ENCODE peak calls at places on chromosome 14, in eight cellular contexts. U, C, Z, H, L, S, K and N are unnamed samples.
A peak's percentile ranks its signal among the peaks of the same experiment; 100 is the strongest.

GRCh38 chr14:98926802-98927201 is 345.2 kb downstream of the BCL11B start:
- DNase-seq in C (no peak), K (no peak), U (no peak), L (peak; percentile 33), Z (no peak), S (peak; percentile 4), H (no peak), N (no peak)

GRCh38 chr14:20624495-20625070 is 16.9 kb downstream of the OR6S1 start:
- DNase-seq in C (peak; percentile 87), H (peak; percentile 46), U (no peak), K (peak; percentile 47), Z (no peak), L (peak; percentile 89), S (peak; percentile 87), N (peak; percentile 88)

GRCh38 chr14:56709201-56709600 is 101.1 kb downstream of the OTX2 start:
- DNase-seq in L (no peak), C (no peak), Z (no peak), K (no peak), H (no peak), U (no peak), S (no peak), N (no peak)

GRCh38 chr14:78904094-78904493 is 733.9 kb downstream of the NRXN3 start:
- DNase-seq in K (no peak), U (no peak), L (no peak), C (no peak), Z (peak; percentile 8), S (no peak), H (no peak), N (no peak)

GRCh38 chr14:30267141-30267540 is 291.8 kb upstream of the G2E3 start:
- DNase-seq in L (peak; percentile 63), U (no peak), C (no peak), Z (peak; percentile 35), S (no peak), K (no peak), H (no peak), N (no peak)

GRCh38 chr14:85852900-85853299 is 323.0 kb downstream of the FLRT2 start:
- DNase-seq in K (no peak), L (no peak), H (no peak), U (no peak), Z (no peak), S (no peak), C (no peak), N (no peak)

GRCh38 chr14:20823859-20824258 is 21.2 kb upstream of the RNASE1 start:
- DNase-seq in S (no peak), Z (no peak), H (no peak), L (no peak), C (no peak), K (no peak), U (no peak), N (no peak)

GRCh38 chr14:68774771-68775613 is 17.9 kb downstream of the ZFP36L1 start:
- DNase-seq in C (no peak), S (peak; percentile 55), Z (peak; percentile 93), L (peak; percentile 89), K (peak; percentile 19), H (no peak), U (no peak), N (no peak)

GRCh38 chr14:61113561-61113960 is 132.5 kb downstream of the SLC38A6 start:
- DNase-seq in Z (no peak), H (no peak), K (no peak), U (no peak), S (no peak), L (no peak), C (no peak), N (no peak)

GRCh38 chr14:61112506-61112905 is 131.5 kb downstream of the SLC38A6 start:
- DNase-seq in S (no peak), K (no peak), H (no peak), L (no peak), Z (no peak), C (no peak), U (no peak), N (no peak)

GRCh38 chr14:61110683-61111082 is 129.6 kb downstream of the SLC38A6 start:
- DNase-seq in S (no peak), U (no peak), Z (no peak), H (no peak), L (no peak), K (no peak), C (no peak), N (no peak)

GRCh38 chr14:61109288-61109687 is 128.2 kb downstream of the SLC38A6 start:
- DNase-seq in C (no peak), Z (no peak), H (no peak), L (no peak), S (no peak), K (no peak), U (no peak), N (no peak)

DNA sequence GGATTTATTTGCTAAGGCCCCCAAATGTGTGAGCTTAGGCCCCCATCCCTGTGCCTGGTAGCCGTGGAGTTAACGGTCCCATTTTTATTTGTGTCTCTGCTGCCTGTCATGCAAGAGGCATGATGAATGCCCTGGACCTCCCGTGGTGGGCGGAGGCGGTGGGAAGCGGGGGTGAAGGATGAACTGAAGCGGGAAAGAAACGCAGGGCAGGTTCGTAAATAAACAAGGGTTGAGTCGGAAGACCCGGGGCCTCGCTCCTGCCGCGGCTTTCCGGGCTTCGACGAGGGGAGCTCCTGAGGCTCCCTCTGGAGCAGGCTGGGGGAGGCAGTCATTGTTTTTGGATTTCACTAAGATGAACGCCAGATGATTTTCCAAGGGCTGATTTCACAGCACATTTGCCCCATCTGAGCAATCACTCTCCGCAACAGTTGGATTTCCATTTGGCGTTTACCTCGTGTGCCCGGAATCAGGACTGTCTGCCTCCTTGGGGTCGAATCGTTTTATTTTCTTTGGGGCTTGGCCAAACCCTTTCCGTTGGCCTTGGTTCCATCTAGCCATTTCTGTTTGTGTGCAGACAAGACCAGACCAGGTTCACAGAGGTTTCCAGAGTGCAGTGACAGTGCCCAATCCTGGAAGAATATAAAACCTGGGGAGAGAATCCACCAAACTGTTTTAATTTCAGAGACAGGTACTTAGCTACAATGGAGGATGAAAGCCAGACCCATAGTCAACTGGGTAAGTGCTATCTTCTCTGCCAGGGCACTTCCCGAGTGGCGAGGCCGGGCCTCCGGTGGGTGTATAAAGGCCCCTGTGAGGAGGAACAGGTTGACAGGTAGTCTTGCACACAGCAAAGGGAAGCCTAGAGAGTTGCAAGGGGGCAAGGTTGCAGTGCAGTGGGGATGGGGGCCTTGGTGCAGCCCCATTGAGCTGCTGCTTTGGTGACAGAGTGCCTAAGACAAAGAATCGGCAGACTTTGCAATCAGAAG is 130.4 kb downstream of the SLC38A6 start:
- DNase-seq in Z (no peak), C (no peak), U (no peak), L (no peak), K (no peak), S (no peak), H (no peak), N (no peak)
- H3K27ac ChIP-seq in Z (no peak overlapping the region), C (no peak overlapping the region), U (no peak overlapping the region), L (no peak overlapping the region), K (no peak overlapping the region), S (no peak overlapping the region), H (no peak overlapping the region), N (no peak overlapping the region)

GRCh38 chr14:103501921-103502669 is 20.5 kb downstream of the CKB start:
- DNase-seq in Z (no peak), C (no peak), U (no peak), H (no peak), L (no peak), K (no peak), S (peak; percentile 29), N (no peak)

GRCh38 chr14:103496776-103497175 is 25.9 kb downstream of the CKB start:
- DNase-seq in C (no peak), Z (no peak), U (no peak), L (peak; percentile 33), K (no peak), S (no peak), H (no peak), N (no peak)

GRCh38 chr14:103501041-103501870 is 21.4 kb downstream of the CKB start:
- DNase-seq in H (no peak), C (no peak), K (no peak), Z (no peak), U (no peak), L (no peak), S (peak; percentile 29), N (no peak)

GRCh38 chr14:103500148-103500990 is 22.3 kb downstream of the CKB start:
- DNase-seq in L (peak; percentile 94), Z (peak; percentile 81), H (peak; percentile 90), C (peak; percentile 85), U (peak; percentile 95), K (peak; percentile 96), S (peak; percentile 95), N (peak; percentile 94)

DNA sequence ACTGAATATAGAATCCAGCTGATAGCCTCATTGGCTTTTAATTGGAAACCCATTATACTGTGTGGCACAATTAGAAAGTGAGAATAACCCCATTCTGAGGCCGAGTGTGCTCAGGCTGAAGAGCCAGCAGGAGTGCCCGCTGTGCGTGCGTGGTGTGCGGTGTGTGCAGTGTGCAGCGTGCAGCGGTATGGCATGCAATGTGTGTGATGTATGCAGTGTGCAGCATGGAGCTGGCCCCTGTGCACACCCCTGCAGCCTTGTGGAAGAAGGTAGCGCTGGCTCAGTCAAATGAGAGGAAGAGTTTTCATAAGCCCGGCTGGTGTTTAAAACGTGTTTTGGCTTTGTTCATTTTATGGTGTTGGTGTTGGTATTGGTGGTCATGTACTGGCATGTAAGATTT is 22.9 kb downstream of the CKB start:
- DNase-seq in Z (no peak), U (no peak), H (no peak), S (peak; percentile 54), K (no peak), C (no peak), L (no peak), N (no peak)
- H3K27ac ChIP-seq in Z (no peak overlapping the region), U (peak overlapping the region; percentile 85), H (peak overlapping the region; percentile 2), S (no peak overlapping the region), K (no peak overlapping the region), C (no peak overlapping the region), L (no peak overlapping the region), N (no peak overlapping the region)

GRCh38 chr14:100297320-100298300 is 8.6 kb downstream of the SLC25A29 start:
- DNase-seq in H (peak; percentile 80), L (peak; percentile 87), U (peak; percentile 62), Z (no peak), K (peak; percentile 83), C (peak; percentile 87), S (peak; percentile 88), N (peak; percentile 82)

GRCh38 chr14:100295376-100296105 is 10.7 kb downstream of the SLC25A29 start:
- DNase-seq in H (no peak), K (peak; percentile 17), Z (no peak), U (peak; percentile 22), C (no peak), L (no peak), S (peak; percentile 74), N (no peak)

GRCh38 chr14:100296106-100296651 is 10.1 kb downstream of the SLC25A29 start:
- DNase-seq in H (no peak), L (no peak), C (peak; percentile 34), K (peak; percentile 40), S (peak; percentile 67), Z (no peak), U (peak; percentile 11), N (peak; percentile 38)

GRCh38 chr14:100299238-100299560 is 7.0 kb downstream of the SLC25A29 start:
- DNase-seq in H (peak; percentile 8), Z (no peak), K (peak; percentile 26), U (peak; percentile 38), S (no peak), C (no peak), L (no peak), N (peak; percentile 13)

DNA sequence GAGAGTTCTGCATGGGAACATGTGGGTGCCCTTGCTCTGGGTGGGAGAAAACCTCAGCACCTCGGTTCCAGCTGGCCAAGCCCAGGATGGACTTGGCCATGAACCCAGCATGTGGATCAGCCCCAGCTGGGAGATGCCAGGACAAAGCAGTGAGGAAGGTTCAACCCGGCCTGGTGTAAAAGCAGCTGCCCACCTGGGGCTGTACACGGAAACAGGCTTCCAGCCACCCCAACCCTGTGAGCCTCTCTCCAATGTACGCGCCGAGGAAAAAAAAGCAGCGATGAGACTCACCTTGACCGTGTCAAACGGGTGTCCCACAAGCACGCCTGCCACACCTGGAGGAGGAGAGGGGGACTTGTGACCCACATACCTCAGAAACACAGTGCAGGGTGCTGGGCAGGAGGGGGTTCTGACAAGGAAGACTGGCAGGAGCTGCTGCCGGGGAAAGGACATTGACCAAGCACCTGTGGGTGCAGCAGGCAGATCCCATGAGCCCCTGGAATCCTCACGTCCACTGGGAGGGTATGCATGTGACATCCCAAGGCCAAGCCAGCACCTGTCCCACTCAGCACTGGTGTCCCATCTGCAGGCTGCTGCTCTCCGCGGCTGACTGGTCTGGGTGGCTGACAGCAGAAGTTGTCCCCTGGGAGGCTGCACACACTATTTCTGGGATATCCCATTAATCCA is 7.5 kb downstream of the SLC25A29 start:
- DNase-seq in H (peak; percentile 12), C (no peak), U (peak; percentile 20), K (peak; percentile 36), S (no peak), Z (no peak), L (no peak), N (peak; percentile 36)
- H3K27ac ChIP-seq in H (peak overlapping the region; percentile 84), C (no peak overlapping the region), U (peak overlapping the region; percentile 64), K (peak overlapping the region; percentile 38), S (no peak overlapping the region), Z (no peak overlapping the region), L (no peak overlapping the region), N (no peak overlapping the region)

DNA sequence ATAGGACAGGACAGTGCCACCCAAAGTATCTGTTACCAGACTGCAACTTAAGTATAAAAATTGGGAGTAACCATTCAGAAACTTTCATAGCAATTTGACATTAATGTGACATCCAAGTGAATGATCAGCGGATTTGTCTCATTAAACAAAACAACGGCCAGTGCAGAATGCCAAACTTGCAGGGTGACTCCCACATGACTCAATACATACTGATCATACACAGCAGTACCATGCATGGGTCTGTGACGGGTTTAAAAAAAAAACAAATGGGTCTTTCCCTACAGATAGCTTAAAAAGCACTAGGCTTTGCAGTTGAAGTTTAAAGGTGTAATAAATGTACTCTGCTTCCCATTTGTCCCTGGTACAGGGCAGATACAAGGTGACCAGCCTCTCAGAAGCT is 116.6 kb downstream of the SLC35F4 start:
- DNase-seq in C (no peak), K (no peak), Z (peak; percentile 96), S (no peak), H (no peak), L (peak; percentile 77), U (no peak), N (no peak)
- H3K27ac ChIP-seq in C (no peak overlapping the region), K (no peak overlapping the region), Z (no peak overlapping the region), S (no peak overlapping the region), H (no peak overlapping the region), L (no peak overlapping the region), U (no peak overlapping the region), N (no peak overlapping the region)